ENCODE peak calls at places on chromosomes 7 and 10, in seven cellular contexts. I is activated T-cell treated with anti-CD3 and anti-CD28 coated beads, Interleukin-2, amount 50 U/mL, for 48 hours; W is stimulated activated CD4-positive, alpha-beta T cell treated with anti-CD3 and anti-CD28 coated beads, Interleukin-2, amount 100 ng/mL, for 48 hours; U is head of caudate nucleus; N is COR-L47; O is aorta; D is pancreas. X is an unnamed sample.

GRCh38 chr7:130875901-130876300 is 141.9 kb upstream of the KLF14 start:
- DNase-seq in W (no peak), U (no peak), D (no peak), N (no peak), I (peak), O (no peak), X (no peak)

GRCh38 chr7:26061340-26062239 is 90.4 kb upstream of the NFE2L3 start:
- DNase-seq in N (peak), W (peak), D (peak), U (peak), O (peak), I (peak), X (peak)

GRCh38 chr7:18087031-18087686 is 59.5 kb upstream of the PRPS1L1 start:
- DNase-seq in U (peak), W (no peak), N (peak), O (no peak), I (peak), D (peak), X (no peak)

GRCh38 chr10:116836087-116836486 is 13.2 kb upstream of the ENO4 start:
- DNase-seq in D (no peak), I (no peak), W (no peak), U (no peak), N (peak), O (no peak), X (no peak)

GRCh38 chr7:118003438-118003837 is 130.2 kb upstream of the CTTNBP2 start:
- DNase-seq in W (no peak), O (no peak), I (no peak), D (no peak), U (no peak), N (no peak), X (no peak)

GRCh38 chr10:35783305-35783838 is 141.3 kb upstream of the FZD8 start:
- DNase-seq in W (no peak), U (no peak), O (no peak), D (no peak), I (no peak), N (no peak), X (no peak)

GRCh38 chr7:109641445-109641844 is 1071.8 kb downstream of the DNAJB9 start:
- DNase-seq in N (no peak), O (no peak), U (no peak), W (no peak), I (no peak), D (no peak), X (no peak)

GRCh38 chr7:157904866-157905215 is 568.0 kb downstream of the DNAJB6 start:
- DNase-seq in W (no peak), D (no peak), I (no peak), U (no peak), O (no peak), N (no peak), X (no peak)

GRCh38 chr7:13276977-13277376 is 589.5 kb downstream of the ARL4A start:
- DNase-seq in W (no peak), N (no peak), D (no peak), I (no peak), U (no peak), O (no peak), X (no peak)

GRCh38 chr10:11986593-11987216 is 55.9 kb downstream of the UPF2 start:
- DNase-seq in D (peak), N (peak), I (peak), O (peak), W (peak), U (peak), X (no peak)

GRCh38 chr10:127527891-127528290 is 21.2 kb upstream of the NPS start:
- DNase-seq in U (peak), O (no peak), D (no peak), N (no peak), W (no peak), I (no peak), X (no peak)

GRCh38 chr7:78151229-78151628 is 352.7 kb downstream of the PHTF2 start:
- DNase-seq in N (peak), U (no peak), D (no peak), W (no peak), O (no peak), I (no peak), X (no peak)

GRCh38 chr10:63763744-63764143 is 242.5 kb downstream of the REEP3 start:
- DNase-seq in U (no peak), W (no peak), D (no peak), O (no peak), I (no peak), N (no peak), X (no peak)

GRCh38 chr10:119408072-119408471 is 134.4 kb downstream of the RGS10 start:
- DNase-seq in U (no peak), W (no peak), I (no peak), O (no peak), D (no peak), N (no peak), X (no peak)

GRCh38 chr7:73831656-73832579 is 1.1 kb downstream of the CLDN4 start:
- DNase-seq in N (peak), W (no peak), D (peak), I (no peak), U (no peak), O (no peak), X (no peak)

GRCh38 chr10:127849896-127850295 is 42.8 kb downstream of the CLRN3 start:
- DNase-seq in I (no peak), U (no peak), W (no peak), O (no peak), N (no peak), D (no peak), X (no peak)

GRCh38 chr10:113301342-113301984 is 251.4 kb upstream of the HABP2 start:
- DNase-seq in O (no peak), I (no peak), D (no peak), W (no peak), U (no peak), N (no peak), X (no peak)

GRCh38 chr10:3784510-3785250 is at the start of gene KLF6:
- DNase-seq in U (peak), N (no peak), O (peak), W (no peak), D (no peak), I (no peak), X (no peak)

GRCh38 chr7:5750026-5750425 is 31.4 kb downstream of the RNF216 start:
- DNase-seq in D (no peak), U (no peak), W (no peak), O (no peak), I (no peak), N (no peak), X (no peak)

GRCh38 chr10:6493521-6494451 is 86.3 kb downstream of the PRKCQ start:
- DNase-seq in O (no peak), W (no peak), I (peak), U (no peak), D (no peak), N (no peak), X (no peak)

GRCh38 chr7:3495957-3496356 is 194.9 kb downstream of the SDK1 start:
- DNase-seq in U (no peak), W (no peak), I (no peak), O (no peak), N (no peak), D (no peak), X (no peak)

GRCh38 chr10:132487241-132488135 is 50.1 kb upstream of the INPP5A start:
- DNase-seq in O (peak), D (no peak), I (no peak), W (no peak), U (no peak), N (no peak), X (no peak)

GRCh38 chr7:29639887-29640600 is 76.4 kb downstream of the PRR15 start:
- DNase-seq in D (no peak), W (no peak), O (no peak), N (peak), I (no peak), U (no peak), X (no peak)

GRCh38 chr7:74272305-74273038 is 16.7 kb upstream of the CLIP2 start:
- DNase-seq in W (no peak), O (peak), U (peak), N (no peak), I (peak), D (no peak), X (peak)

GRCh38 chr7:157679607-157680006 is 342.8 kb downstream of the DNAJB6 start:
- DNase-seq in W (no peak), I (no peak), U (no peak), O (no peak), D (no peak), N (no peak), X (no peak)

GRCh38 chr7:94313926-94314325 is 80.8 kb upstream of the COL1A2 start:
- DNase-seq in O (no peak), I (no peak), W (no peak), N (no peak), U (no peak), D (no peak), X (no peak)

GRCh38 chr7:139571651-139572050 is 48.2 kb downstream of the CLEC2L start:
- DNase-seq in O (no peak), U (no peak), D (no peak), W (no peak), I (no peak), N (no peak), X (no peak)

GRCh38 chr7:106415433-106415832 is 130.7 kb upstream of the NAMPT start:
- DNase-seq in U (no peak), O (no peak), N (no peak), I (no peak), W (no peak), D (no peak), X (no peak)

GRCh38 chr10:110207805-110208613 is 604 bp downstream of the MXI1 start:
- DNase-seq in U (peak), W (no peak), I (peak), N (no peak), O (peak), D (peak), X (peak)

GRCh38 chr7:138338361-138338760 is 121.7 kb upstream of the TRIM24 start:
- DNase-seq in U (no peak), W (no peak), I (no peak), O (no peak), N (peak), D (no peak), X (no peak)

GRCh38 chr10:3220853-3221252 is 48.3 kb upstream of the PITRM1 start:
- DNase-seq in O (no peak), W (no peak), I (no peak), N (no peak), D (no peak), U (no peak), X (no peak)

GRCh38 chr7:144827581-144828139 is 8.2 kb downstream of the TPK1 start:
- DNase-seq in O (no peak), D (no peak), U (no peak), N (no peak), I (no peak), W (no peak), X (no peak)

GRCh38 chr10:42985436-42986316 is 91.2 kb upstream of the RET start:
- DNase-seq in U (no peak), N (no peak), D (no peak), O (no peak), W (no peak), I (no peak), X (no peak)

GRCh38 chr7:117129538-117129955 is 176.2 kb downstream of the ST7 start:
- DNase-seq in W (no peak), D (no peak), O (peak), I (no peak), U (no peak), N (no peak), X (no peak)

GRCh38 chr7:75662579-75663301 is 76.0 kb downstream of the HIP1 start:
- DNase-seq in W (no peak), D (no peak), I (no peak), O (no peak), N (no peak), U (no peak), X (no peak)

GRCh38 chr10:49817845-49818244 is 55.7 kb upstream of the OGDHL start:
- DNase-seq in W (no peak), I (no peak), O (no peak), U (no peak), D (no peak), N (no peak), X (no peak)

X was measured in HL-60.